ENCODE peak calls at places on chromosomes 1 and 21, in seven cellular contexts. Y is SHP77; G is activated CD4-positive, alpha-beta T cell treated with anti-CD3 and anti-CD28 coated beads, Interleukin-2, amount 50 U/mL, for 1 hour; C is activated CD8-positive, alpha-beta T cell treated with anti-CD3 and anti-CD28 coated beads for 36 hours; P is ureter; J is heart left ventricle; I is uterus. H is an unnamed sample.

GRCh38 chr1:173409613-173410012 is 67.5 kb upstream of the PRDX6 start:
- DNase-seq in P (no peak), G (no peak), C (no peak), Y (no peak), J (peak), I (no peak), H (no peak)

GRCh38 chr1:16614361-16615252 is 1.2 kb upstream of the NBPF1 start:
- DNase-seq in C (peak), Y (no peak), P (peak), I (peak), J (peak), G (no peak), H (peak)

GRCh38 chr1:93615201-93616150 is 66.2 kb downstream of the BCAR3 start:
- DNase-seq in P (no peak), J (no peak), C (peak), G (no peak), Y (peak), I (no peak), H (no peak)

GRCh38 chr1:11058595-11059165 is 1.1 kb downstream of the SRM start:
- DNase-seq in Y (no peak), C (no peak), I (no peak), G (no peak), P (no peak), J (no peak), H (no peak)

GRCh38 chr1:17338706-17339493 is 30.9 kb downstream of the PADI4 start:
- DNase-seq in Y (no peak), P (no peak), I (no peak), J (no peak), C (no peak), G (no peak), H (no peak)

GRCh38 chr21:41799763-41800162 is 32.9 kb upstream of the RIPK4 start:
- DNase-seq in I (no peak), G (no peak), P (no peak), Y (no peak), J (no peak), C (no peak), H (no peak)

GRCh38 chr1:39679821-39680220 is 7.9 kb upstream of the NT5C1A start:
- DNase-seq in Y (no peak), C (no peak), G (no peak), P (no peak), I (no peak), J (no peak), H (no peak)

GRCh38 chr21:16640297-16641027 is 872.4 kb upstream of the CXADR start:
- DNase-seq in I (no peak), P (no peak), G (no peak), Y (no peak), J (no peak), C (no peak), H (no peak)

GRCh38 chr1:200998323-200998722 is 25.2 kb downstream of the KIF21B start:
- DNase-seq in G (no peak), P (peak), I (no peak), C (no peak), Y (no peak), J (no peak), H (no peak)

GRCh38 chr1:3981746-3982505 is 81.9 kb upstream of the C1orf174 start:
- DNase-seq in C (no peak), Y (peak), J (no peak), I (no peak), P (no peak), G (no peak), H (no peak)

GRCh38 chr21:38712076-38712475 is 93.7 kb upstream of the ETS2 start:
- DNase-seq in I (no peak), C (peak), Y (peak), J (no peak), P (no peak), G (no peak), H (no peak)

GRCh38 chr1:200150721-200151120 is 123.2 kb downstream of the NR5A2 start:
- DNase-seq in J (no peak), C (peak), I (no peak), P (no peak), G (no peak), Y (no peak), H (no peak)

GRCh38 chr1:1899266-1899966 is 8.5 kb upstream of the GNB1 start:
- DNase-seq in Y (peak), C (peak), J (no peak), I (no peak), G (no peak), P (no peak), H (no peak)

GRCh38 chr1:227889863-227890405 is 57.8 kb downstream of the WNT9A start:
- DNase-seq in C (peak), P (peak), J (no peak), G (no peak), Y (no peak), I (no peak), H (peak)

GRCh38 chr1:230271396-230272035 is 154.6 kb downstream of the PGBD5 start:
- DNase-seq in J (no peak), I (peak), P (no peak), C (no peak), G (no peak), Y (no peak), H (no peak)

GRCh38 chr1:1200876-1201810 is 5.2 kb downstream of the TNFRSF18 start:
- DNase-seq in J (peak), Y (no peak), P (no peak), C (peak), G (peak), I (peak), H (no peak)

GRCh38 chr1:157691285-157691920 is 9.2 kb downstream of the FCRL3 start:
- DNase-seq in G (no peak), I (no peak), Y (peak), P (no peak), C (no peak), J (no peak), H (no peak)

GRCh38 chr1:32898958-32899357 is 2.2 kb downstream of the TMEM54 start:
- DNase-seq in Y (no peak), J (no peak), C (no peak), P (no peak), G (no peak), I (no peak), H (no peak)

GRCh38 chr21:37436180-37436579 is 69.6 kb downstream of the DYRK1A start:
- DNase-seq in J (no peak), P (no peak), I (no peak), Y (no peak), G (no peak), C (no peak), H (no peak)

GRCh38 chr1:2939041-2939552 is 82.2 kb upstream of the ACTRT2 start:
- DNase-seq in J (no peak), I (no peak), G (no peak), C (no peak), Y (no peak), P (no peak), H (no peak)

GRCh38 chr1:46344481-46344880 is 3.9 kb downstream of the NSUN4 start:
- DNase-seq in G (no peak), I (no peak), C (no peak), P (no peak), J (no peak), Y (no peak), H (no peak)

GRCh38 chr1:90488451-90488850 is 228.7 kb downstream of the BARHL2 start:
- DNase-seq in I (no peak), Y (no peak), C (no peak), P (no peak), J (no peak), G (no peak), H (no peak)

GRCh38 chr1:243667591-243667990 is 182.5 kb downstream of the AKT3 start:
- DNase-seq in C (no peak), J (no peak), G (no peak), I (no peak), P (no peak), Y (no peak), H (no peak)

GRCh38 chr1:59146651-59147358 is 150.1 kb upstream of the FGGY start:
- DNase-seq in J (peak), Y (no peak), I (peak), G (peak), C (peak), P (peak), H (no peak)

GRCh38 chr1:168638884-168639283 is 62.5 kb downstream of the XCL1 start:
- DNase-seq in G (no peak), C (no peak), Y (no peak), J (no peak), P (no peak), I (no peak), H (no peak)

GRCh38 chr1:43847290-43847689 is 86.3 kb upstream of the ARTN start:
- DNase-seq in P (no peak), G (no peak), Y (no peak), J (no peak), C (no peak), I (no peak), H (no peak)

H was measured in right atrium auricular region.